ENCODE peak calls at places on chromosome 3, in eight cellular contexts. O, M, P, T, H, B, X and E are unnamed samples.

GRCh38 chr3:123338021-123338619 is 110.8 kb downstream of the ADCY5 start:
- DNase-seq in X (no peak), B (no peak), T (no peak), O (no peak), H (no peak), P (no peak), M (no peak), E (peak)

GRCh38 chr3:40407611-40408010 is 20.6 kb downstream of the ENTPD3 start:
- DNase-seq in P (no peak), X (no peak), O (no peak), B (no peak), H (no peak), M (no peak), T (no peak), E (no peak)

GRCh38 chr3:186953011-186953487 is 22.7 kb downstream of the ST6GAL1 start:
- DNase-seq in B (peak), X (no peak), T (no peak), H (no peak), O (no peak), P (no peak), M (no peak), E (no peak)

GRCh38 chr3:129121792-129122696 is at the start of gene RAB43:
- DNase-seq in B (peak), O (peak), M (peak), T (peak), P (peak), H (peak), X (peak), E (peak)

GRCh38 chr3:50292924-50293801 is 934 bp upstream of the IFRD2 start:
- DNase-seq in B (peak), M (no peak), T (no peak), H (no peak), X (no peak), P (no peak), O (no peak), E (peak)

GRCh38 chr3:132038198-132038825 is 3.5 kb upstream of the CPNE4 start:
- DNase-seq in M (no peak), T (peak), P (no peak), O (no peak), B (peak), X (peak), H (no peak), E (no peak)

GRCh38 chr3:44414517-44415090 is 62.9 kb downstream of the ZNF445 start:
- DNase-seq in H (no peak), O (no peak), M (no peak), P (no peak), B (no peak), T (no peak), X (no peak), E (peak)

GRCh38 chr3:105780114-105780513 is 88.7 kb downstream of the CBLB start:
- DNase-seq in B (peak), M (no peak), H (no peak), X (peak), T (no peak), O (no peak), P (no peak), E (no peak)

GRCh38 chr3:17579289-17580031 is 163.0 kb downstream of the TBC1D5 start:
- DNase-seq in O (no peak), H (no peak), X (no peak), M (no peak), P (no peak), T (no peak), B (no peak), E (no peak)

GRCh38 chr3:138845771-138846173 is 11.0 kb upstream of the PIK3CB start:
- DNase-seq in X (no peak), B (no peak), P (no peak), M (no peak), H (no peak), T (no peak), O (no peak), E (no peak)